ENCODE peak calls at places on chromosomes 12 and 14, in four cellular contexts. S, Q, G and C are unnamed samples.

GRCh38 chr14:91585856-91586255 is 75.7 kb upstream of the PPP4R3A start:
- DNase-seq in S (no peak), Q (no peak), G (no peak), C (no peak)

GRCh38 chr12:64091186-64091585 is 130.9 kb downstream of the KICS2 start:
- DNase-seq in S (no peak), Q (no peak), G (no peak), C (no peak)

GRCh38 chr12:6038160-6038559 is 86.3 kb downstream of the VWF start:
- DNase-seq in S (no peak), Q (peak; percentile 85), G (peak; percentile 77), C (no peak)

GRCh38 chr12:1591029-1591428 is 3.4 kb downstream of the FBXL14 start:
- DNase-seq in S (no peak), Q (no peak), G (no peak), C (no peak)

GRCh38 chr12:31650927-31651326 is 8.6 kb upstream of the ETFBKMT start:
- DNase-seq in S (peak; percentile 54), Q (no peak), G (no peak), C (no peak)

GRCh38 chr12:104670439-104671406 is 214.0 kb downstream of the CHST11 start:
- DNase-seq in S (no peak), Q (no peak), G (no peak), C (no peak)

GRCh38 chr14:87131879-87132278 is 861.1 kb downstream of the GALC start:
- DNase-seq in S (no peak), Q (no peak), G (no peak), C (no peak)

GRCh38 chr12:128644664-128645296 is 179.0 kb downstream of the SLC15A4 start:
- DNase-seq in S (no peak), Q (peak; percentile 57), G (no peak), C (no peak)

GRCh38 chr12:67661311-67662011 is 12.9 kb downstream of the DYRK2 start:
- DNase-seq in S (no peak), Q (no peak), G (no peak), C (no peak)

GRCh38 chr14:44989497-44990440 is 27.8 kb downstream of the TOGARAM1 start:
- DNase-seq in S (peak; percentile 17), Q (no peak), G (no peak), C (no peak)

GRCh38 chr14:36747411-36748184 is 85.9 kb downstream of the PAX9 start:
- DNase-seq in S (no peak), Q (no peak), G (no peak), C (no peak)

GRCh38 chr14:56025191-56025590 is 93.0 kb upstream of the PELI2 start:
- DNase-seq in S (no peak), Q (no peak), G (no peak), C (no peak)

GRCh38 chr12:1819050-1819449 is 1.3 kb upstream of the LRTM2 start:
- DNase-seq in S (no peak), Q (no peak), G (no peak), C (no peak)

GRCh38 chr12:24268663-24269186 is 319.3 kb upstream of the SOX5 start:
- DNase-seq in S (no peak), Q (no peak), G (no peak), C (no peak)
- TF ChIP-seq CTCF in S (no peak), Q (no peak), G (peak; percentile 35), C (peak; percentile 66)

DNA sequence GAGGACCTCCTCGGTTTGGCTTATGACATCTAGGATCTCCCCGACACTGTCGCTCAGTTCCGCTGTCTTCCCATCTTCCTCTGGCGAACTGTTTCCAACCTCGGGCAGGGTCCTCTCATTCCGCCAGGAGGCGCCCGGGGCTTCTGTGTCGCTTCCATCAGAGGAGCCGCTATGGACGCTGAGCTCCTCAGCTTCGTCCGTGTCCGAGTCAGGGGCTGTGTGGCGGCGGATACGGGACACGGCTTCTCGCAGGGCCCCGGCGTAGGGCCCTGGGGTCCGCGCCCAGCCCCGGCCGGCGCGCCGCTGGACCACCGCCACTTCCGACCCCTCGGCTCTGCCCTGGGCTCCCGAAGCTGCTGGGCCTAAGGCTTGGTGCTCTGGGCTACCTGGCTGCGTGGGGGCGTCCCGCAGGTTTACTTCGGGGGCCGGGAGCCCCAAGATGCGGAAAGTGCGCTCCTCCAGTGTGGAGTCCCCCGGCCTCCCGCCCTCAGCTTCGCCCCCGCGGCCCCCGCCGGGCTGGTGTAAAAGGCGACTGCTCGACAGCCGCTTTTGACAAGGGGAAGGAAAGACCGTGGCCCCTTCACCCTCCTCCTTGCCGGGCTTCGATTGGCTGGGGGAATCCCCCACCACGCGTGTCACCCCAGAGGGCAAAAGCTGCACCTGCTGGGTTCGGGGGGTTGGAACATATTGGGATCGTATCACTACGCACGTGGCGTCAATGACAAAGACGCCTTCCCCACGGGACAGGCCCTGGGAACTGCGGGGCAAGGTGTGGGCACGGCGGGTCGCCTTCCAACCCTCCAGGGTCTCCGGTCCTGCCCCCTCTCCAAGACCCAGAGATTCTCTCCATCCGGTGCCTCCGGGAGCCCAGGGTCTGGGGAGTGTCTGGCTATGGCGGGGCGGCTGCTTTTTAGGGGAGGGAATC is 2.1 kb downstream of the DDN start:
- DNase-seq in S (peak; percentile 64), Q (peak; percentile 92), G (peak; percentile 82), C (peak; percentile 94)
- TF ChIP-seq CTCF in S (peak; percentile 47), Q (peak; percentile 92), G (peak; percentile 59), C (peak; percentile 87)

GRCh38 chr14:105201156-105201927 is 20.2 kb upstream of the NUDT14 start:
- DNase-seq in S (no peak), Q (no peak), G (no peak), C (no peak)
- TF ChIP-seq CTCF in S (no peak), Q (no peak), G (no peak), C (peak; percentile 40)

GRCh38 chr14:21846227-21846885 is 172.7 kb upstream of the OR4E1 start:
- DNase-seq in S (no peak), Q (peak; percentile 50), G (peak; percentile 66), C (no peak)
- TF ChIP-seq CTCF in S (peak; percentile 36), Q (peak; percentile 68), G (peak; percentile 85), C (peak; percentile 72)